ENCODE peak calls at places on chromosomes 1 and 21, in six cellular contexts. One of them, this sample, is unnamed.

GRCh38 chr1:23747947-23748346 is 4.7 kb downstream of the ELOA start:
- DNase-seq in GM12878: no peak
- DNase-seq in HepG2: no peak
- DNase-seq in H1: no peak
- DNase-seq in K562: no peak
- DNase-seq in GM12891: no peak
- DNase-seq in this sample: no peak

GRCh38 chr1:164772635-164773034 is 213.7 kb downstream of the PBX1 start:
- DNase-seq in GM12878: no peak
- DNase-seq in H1: no peak
- DNase-seq in K562: peak
- DNase-seq in HepG2: no peak
- DNase-seq in GM12891: no peak
- DNase-seq in this sample: no peak

GRCh38 chr1:115771847-115772457 is 3.4 kb upstream of the CASQ2 start:
- DNase-seq in H1: peak
- DNase-seq in GM12878: peak
- DNase-seq in HepG2: peak
- DNase-seq in GM12891: peak
- DNase-seq in K562: peak
- DNase-seq in this sample: peak

GRCh38 chr1:2592672-2593071 is 6.1 kb downstream of the PRXL2B start:
- DNase-seq in H1: no peak
- DNase-seq in HepG2: no peak
- DNase-seq in GM12878: no peak
- DNase-seq in GM12891: no peak
- DNase-seq in K562: no peak
- DNase-seq in this sample: no peak

GRCh38 chr21:39046236-39046911 is 136.9 kb downstream of the PSMG1 start:
- DNase-seq in K562: no peak
- DNase-seq in HepG2: no peak
- DNase-seq in GM12878: no peak
- DNase-seq in H1: no peak
- DNase-seq in GM12891: no peak
- DNase-seq in this sample: no peak

GRCh38 chr1:77015748-77016341 is 148.6 kb downstream of the ST6GALNAC5 start:
- DNase-seq in K562: no peak
- DNase-seq in GM12891: no peak
- DNase-seq in GM12878: no peak
- DNase-seq in HepG2: no peak
- DNase-seq in H1: no peak
- DNase-seq in this sample: no peak

GRCh38 chr1:221611930-221612777 is 129.7 kb downstream of the DUSP10 start:
- DNase-seq in GM12891: no peak
- DNase-seq in K562: no peak
- DNase-seq in H1: no peak
- DNase-seq in GM12878: no peak
- DNase-seq in HepG2: no peak
- DNase-seq in this sample: no peak

GRCh38 chr1:109314805-109315204 is 8.0 kb upstream of the MYBPHL start:
- DNase-seq in K562: no peak
- DNase-seq in GM12891: no peak
- DNase-seq in GM12878: no peak
- DNase-seq in HepG2: no peak
- DNase-seq in H1: no peak
- DNase-seq in this sample: no peak

GRCh38 chr1:147539122-147539575 is 2.2 kb upstream of the BCL9 start:
- DNase-seq in GM12891: no peak
- DNase-seq in K562: peak
- DNase-seq in GM12878: no peak
- DNase-seq in H1: no peak
- DNase-seq in HepG2: peak
- DNase-seq in this sample: no peak

GRCh38 chr1:173341307-173341706 is 134.2 kb upstream of the TNFSF4 start:
- DNase-seq in HepG2: no peak
- DNase-seq in K562: no peak
- DNase-seq in GM12891: no peak
- DNase-seq in H1: no peak
- DNase-seq in GM12878: no peak
- DNase-seq in this sample: no peak

GRCh38 chr1:207282049-207282448 is 39.4 kb upstream of the CD55 start:
- DNase-seq in H1: no peak
- DNase-seq in K562: no peak
- DNase-seq in GM12891: no peak
- DNase-seq in GM12878: no peak
- DNase-seq in HepG2: no peak
- DNase-seq in this sample: no peak

GRCh38 chr21:42997053-42997452 is 22.7 kb downstream of the PKNOX1 start:
- DNase-seq in HepG2: no peak
- DNase-seq in GM12891: no peak
- DNase-seq in GM12878: no peak
- DNase-seq in H1: no peak
- DNase-seq in K562: no peak
- DNase-seq in this sample: no peak

GRCh38 chr1:164581762-164582161 is 22.8 kb downstream of the PBX1 start:
- DNase-seq in K562: no peak
- DNase-seq in GM12891: no peak
- DNase-seq in H1: no peak
- DNase-seq in GM12878: no peak
- DNase-seq in HepG2: no peak
- DNase-seq in this sample: no peak

GRCh38 chr1:192010406-192010805 is 147.9 kb upstream of the RGS18 start:
- DNase-seq in HepG2: no peak
- DNase-seq in GM12891: no peak
- DNase-seq in K562: no peak
- DNase-seq in GM12878: no peak
- DNase-seq in H1: no peak
- DNase-seq in this sample: no peak

GRCh38 chr1:230913496-230913895 is 45.2 kb upstream of the C1orf198 start:
- DNase-seq in K562: no peak
- DNase-seq in GM12891: no peak
- DNase-seq in H1: no peak
- DNase-seq in GM12878: no peak
- DNase-seq in HepG2: no peak
- DNase-seq in this sample: no peak

GRCh38 chr1:180988221-180988826 is 34.3 kb downstream of the STX6 start:
- DNase-seq in K562: no peak
- DNase-seq in HepG2: peak
- DNase-seq in GM12891: no peak
- DNase-seq in GM12878: no peak
- DNase-seq in H1: no peak
- DNase-seq in this sample: no peak

GRCh38 chr1:92817986-92818764 is 13.7 kb upstream of the RPL5 start:
- DNase-seq in H1: peak
- DNase-seq in GM12891: no peak
- DNase-seq in HepG2: no peak
- DNase-seq in GM12878: no peak
- DNase-seq in K562: peak
- DNase-seq in this sample: no peak

GRCh38 chr1:157380523-157380922 is 171.8 kb downstream of the FCRL5 start:
- DNase-seq in GM12891: no peak
- DNase-seq in K562: no peak
- DNase-seq in GM12878: no peak
- DNase-seq in HepG2: no peak
- DNase-seq in H1: no peak
- DNase-seq in this sample: no peak

GRCh38 chr1:17633654-17634053 is 94.2 kb downstream of the ARHGEF10L start:
- DNase-seq in HepG2: no peak
- DNase-seq in K562: peak
- DNase-seq in GM12891: no peak
- DNase-seq in GM12878: no peak
- DNase-seq in H1: no peak
- DNase-seq in this sample: no peak

GRCh38 chr1:111507411-111508201 is 4.2 kb upstream of the ADORA3 start:
- DNase-seq in GM12891: peak
- DNase-seq in K562: peak
- DNase-seq in HepG2: peak
- DNase-seq in GM12878: peak
- DNase-seq in H1: peak
- DNase-seq in this sample: peak

GRCh38 chr1:179091691-179092165 is 9.9 kb downstream of the TOR3A start:
- DNase-seq in GM12878: no peak
- DNase-seq in HepG2: peak
- DNase-seq in K562: no peak
- DNase-seq in H1: no peak
- DNase-seq in GM12891: no peak
- DNase-seq in this sample: no peak

GRCh38 chr1:53826367-53826766 is 11.7 kb downstream of the NDC1 start:
- DNase-seq in K562: peak
- DNase-seq in H1: no peak
- DNase-seq in GM12891: no peak
- DNase-seq in HepG2: no peak
- DNase-seq in GM12878: no peak
- DNase-seq in this sample: no peak

DNA sequence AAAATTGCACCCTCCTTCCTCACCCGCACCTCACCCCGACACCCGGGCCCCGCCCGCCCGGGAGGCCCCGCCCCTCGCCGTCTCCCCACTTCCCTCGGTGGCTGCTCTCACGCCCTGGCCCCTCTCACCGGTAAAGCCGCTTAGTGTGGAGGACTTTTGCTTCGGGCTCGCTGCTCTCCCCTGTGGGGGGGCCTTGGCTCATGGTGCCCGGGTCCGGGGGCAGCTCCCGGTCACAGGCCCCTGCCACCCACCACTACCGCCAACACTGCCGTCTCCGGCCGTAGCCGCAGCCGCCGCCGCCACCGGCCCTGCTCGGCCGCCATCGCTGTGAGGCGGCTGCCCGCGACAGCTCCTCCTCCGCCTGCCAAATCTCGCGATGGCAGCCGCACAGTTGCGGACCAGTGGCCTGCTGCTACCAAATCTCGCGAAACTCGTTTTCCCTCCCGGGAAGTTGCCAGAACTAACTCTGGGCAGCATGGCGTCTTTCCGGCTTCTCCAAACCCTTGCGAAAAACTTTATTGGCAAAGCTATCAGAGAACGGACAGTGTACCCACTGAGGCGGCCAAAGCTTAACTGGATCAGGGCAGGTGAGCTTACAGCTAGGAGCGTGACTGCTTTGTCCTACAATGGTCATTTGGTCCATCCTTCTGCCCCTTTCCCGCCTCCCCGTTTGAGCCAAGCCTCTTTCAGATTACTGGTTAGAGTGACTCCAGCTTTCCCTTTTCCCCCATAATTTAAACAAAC is at the start of gene SMG5:
- DNase-seq in K562: peak
- DNase-seq in H1: peak
- DNase-seq in GM12878: peak
- DNase-seq in GM12891: peak
- DNase-seq in HepG2: peak
- DNase-seq in this sample: peak
- TF ChIP-seq POLR2A in K562: peak
- TF ChIP-seq POLR2A in H1: peak
- TF ChIP-seq POLR2A in GM12878: peak
- TF ChIP-seq POLR2A in GM12891: peak
- TF ChIP-seq POLR2A in HepG2: peak
- TF ChIP-seq POLR2A in this sample: peak

GRCh38 chr1:32989160-32989894 is 24.7 kb upstream of the RNF19B start:
- DNase-seq in H1: no peak
- DNase-seq in GM12891: no peak
- DNase-seq in HepG2: no peak
- DNase-seq in K562: peak
- DNase-seq in GM12878: no peak
- DNase-seq in this sample: no peak
- TF ChIP-seq POLR2AphosphoS5 in H1: no peak
- TF ChIP-seq POLR2AphosphoS5 in GM12891: no peak
- TF ChIP-seq POLR2AphosphoS5 in HepG2: no peak
- TF ChIP-seq POLR2AphosphoS5 in K562: no peak
- TF ChIP-seq POLR2AphosphoS5 in GM12878: no peak
- TF ChIP-seq POLR2AphosphoS5 in this sample: no peak

DNA sequence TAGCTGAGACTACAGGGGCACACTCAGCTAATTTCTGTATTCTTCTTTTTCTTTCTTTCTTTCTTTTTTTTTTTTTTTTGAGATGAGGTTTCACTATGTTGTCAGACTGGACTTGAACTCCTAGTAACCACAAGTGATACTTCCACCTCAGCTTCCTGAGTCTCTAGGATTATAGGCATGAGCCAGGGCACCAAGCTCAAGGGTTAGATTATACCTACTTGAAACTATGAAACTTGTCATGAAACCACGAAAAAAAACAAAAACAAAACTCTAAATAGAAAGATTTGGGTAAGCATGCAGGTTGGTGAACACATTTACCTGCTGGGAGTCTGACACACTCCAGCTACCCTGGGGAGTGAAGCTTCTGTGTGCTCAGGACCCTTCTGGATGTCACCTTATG is 2250.4 kb downstream of the MRPL39 start:
- DNase-seq in GM12878: no peak
- DNase-seq in K562: no peak
- DNase-seq in GM12891: no peak
- DNase-seq in H1: no peak
- DNase-seq in HepG2: no peak
- DNase-seq in this sample: no peak
- TF ChIP-seq TAF1 in GM12878: no peak
- TF ChIP-seq TAF1 in K562: no peak
- TF ChIP-seq TAF1 in GM12891: no peak
- TF ChIP-seq TAF1 in H1: no peak
- TF ChIP-seq TAF1 in HepG2: no peak
- TF ChIP-seq TAF1 in this sample: no peak

DNA sequence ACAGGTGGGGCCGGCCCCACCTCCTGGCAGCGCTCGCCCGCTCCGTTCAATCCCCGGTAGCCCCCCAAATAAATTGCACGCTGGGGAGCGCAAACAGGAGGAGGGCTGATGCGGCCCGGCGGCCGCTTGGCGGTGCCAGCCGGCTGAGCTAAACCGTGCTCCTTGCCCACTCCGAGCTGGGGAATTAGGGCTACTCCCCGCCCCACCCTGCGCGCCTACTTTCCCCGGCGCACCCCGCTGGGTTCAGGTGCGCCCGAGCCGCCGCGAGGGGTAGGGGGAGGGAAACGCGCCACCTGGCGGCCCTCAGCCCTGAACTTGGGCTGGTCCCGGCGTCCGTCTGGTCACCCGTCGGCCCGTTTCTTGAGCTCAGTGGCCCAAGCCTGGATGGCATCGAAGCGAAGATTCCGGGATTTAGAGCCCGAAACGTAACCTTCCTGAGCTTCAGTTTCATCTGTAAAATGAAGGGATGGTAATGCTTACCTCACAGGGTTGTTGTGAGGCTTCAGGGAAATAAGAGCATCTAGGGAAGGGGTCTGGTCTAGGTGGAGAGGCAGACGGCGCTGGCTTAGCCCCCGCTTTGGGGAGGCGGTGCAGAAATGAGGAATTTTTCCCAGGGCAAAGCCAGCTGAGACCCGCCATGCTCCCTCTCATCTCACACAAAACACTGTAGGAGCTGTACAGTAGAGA is 547 bp upstream of the MYCL start:
- DNase-seq in HepG2: peak
- DNase-seq in GM12878: no peak
- DNase-seq in K562: peak
- DNase-seq in GM12891: peak
- DNase-seq in H1: peak
- DNase-seq in this sample: peak
- TF ChIP-seq POLR2A in HepG2: no peak
- TF ChIP-seq POLR2A in GM12878: no peak
- TF ChIP-seq POLR2A in K562: no peak
- TF ChIP-seq POLR2A in GM12891: no peak
- TF ChIP-seq POLR2A in H1: no peak
- TF ChIP-seq POLR2A in this sample: no peak

This sample was measured in GM12892.